ENCODE peak calls at places on chromosomes 4 and X, in seven cellular contexts. G, A, W, I, Y, Z and K are unnamed samples.
A peak's percentile ranks its signal among the peaks of the same experiment; 100 is the strongest.

GRCh38 chr4:173782660-173783059 is 252.6 kb upstream of the HAND2 start:
- DNase-seq in Z (no peak), Y (no peak), G (no peak), W (no peak), A (no peak), I (no peak), K (no peak)

GRCh38 chrX:86887341-86887740 is 630.3 kb upstream of the KLHL4 start:
- DNase-seq in W (no peak), Y (no peak), G (no peak), I (no peak), A (no peak), Z (no peak), K (no peak)

GRCh38 chr4:174317531-174317930 is 33.8 kb downstream of the CEP44 start:
- DNase-seq in I (no peak), A (no peak), G (no peak), Z (no peak), Y (no peak), W (no peak), K (no peak)

GRCh38 chr4:188949608-188950007 is 810.4 kb downstream of the TRIML1 start:
- DNase-seq in Z (no peak), G (no peak), W (no peak), I (no peak), Y (no peak), A (no peak), K (no peak)

GRCh38 chr4:154507170-154507569 is 15.6 kb upstream of the DCHS2 start:
- DNase-seq in Y (no peak), Z (no peak), W (no peak), I (no peak), G (no peak), A (no peak), K (no peak)

GRCh38 chr4:92012899-92013867 is 290.6 kb upstream of the GRID2 start:
- DNase-seq in Z (peak; percentile 80), W (no peak), G (no peak), Y (no peak), I (no peak), A (peak; percentile 27), K (peak; percentile 88)

GRCh38 chrX:40465735-40466551 is 114.8 kb upstream of the ATP6AP2 start:
- DNase-seq in W (no peak), I (no peak), Z (no peak), G (no peak), Y (no peak), A (no peak), K (no peak)

GRCh38 chrX:135185795-135186443 is 14.7 kb upstream of the CT55 start:
- DNase-seq in Y (no peak), I (peak; percentile 9), W (peak; percentile 34), G (no peak), A (peak; percentile 25), Z (no peak), K (no peak)

GRCh38 chr4:148563684-148564083 is 121.5 kb upstream of the NR3C2 start:
- DNase-seq in A (no peak), Z (no peak), W (no peak), I (no peak), Y (no peak), G (no peak), K (no peak)

GRCh38 chr4:177938226-177938625 is 496.0 kb upstream of the AGA start:
- DNase-seq in Z (no peak), I (no peak), W (no peak), G (no peak), Y (no peak), A (no peak), K (no peak)

GRCh38 chrX:13396887-13397286 is 77.0 kb upstream of the ATXN3L start:
- DNase-seq in I (no peak), A (no peak), Z (no peak), G (no peak), W (no peak), Y (no peak), K (no peak)

GRCh38 chr4:150501019-150501727 is 80.8 kb upstream of the MAB21L2 start:
- DNase-seq in Z (no peak), G (no peak), Y (no peak), A (no peak), I (no peak), W (peak; percentile 8), K (no peak)

GRCh38 chrX:151393514-151393913 is 3.5 kb upstream of the VMA21 start:
- DNase-seq in Z (no peak), W (no peak), A (no peak), G (no peak), Y (no peak), I (no peak), K (no peak)

GRCh38 chr4:81375745-81376144 is 96.0 kb downstream of the RASGEF1B start:
- DNase-seq in I (no peak), Y (no peak), A (no peak), Z (no peak), W (no peak), G (no peak), K (no peak)

GRCh38 chrX:30010471-30010870 is 204.9 kb upstream of the MAGEB2 start:
- DNase-seq in G (no peak), W (no peak), Y (no peak), A (no peak), Z (no peak), I (no peak), K (no peak)

GRCh38 chr4:110171981-110172380 is 26.4 kb downstream of the ELOVL6 start:
- DNase-seq in I (no peak), W (no peak), Z (no peak), A (no peak), Y (no peak), G (no peak), K (no peak)

GRCh38 chr4:86243750-86244149 is 116.1 kb downstream of the MAPK10 start:
- DNase-seq in I (no peak), W (no peak), G (no peak), Y (no peak), Z (no peak), A (no peak), K (no peak)

GRCh38 chr4:71141125-71141524 is 147.7 kb downstream of the DCK start:
- DNase-seq in I (no peak), Y (no peak), A (no peak), Z (no peak), W (no peak), G (no peak), K (no peak)

GRCh38 chr4:119025916-119026661 is 109.5 kb upstream of the MYOZ2 start:
- DNase-seq in G (no peak), W (peak; percentile 38), A (no peak), Z (peak; percentile 27), Y (no peak), I (peak; percentile 87), K (no peak)

GRCh38 chr4:156830356-156830755 is 141.2 kb downstream of the PDGFC start:
- DNase-seq in Z (no peak), I (no peak), W (no peak), G (no peak), A (no peak), Y (no peak), K (no peak)

GRCh38 chr4:155639674-155640529 is 26.7 kb upstream of the GUCY1A1 start:
- DNase-seq in W (no peak), Z (no peak), A (no peak), Y (no peak), I (no peak), G (no peak), K (no peak)

GRCh38 chr4:101347557-101348366 is 436 bp upstream of the PPP3CA start:
- DNase-seq in W (peak; percentile 77), A (peak; percentile 86), G (peak; percentile 99), I (peak; percentile 99), Z (peak; percentile 100), Y (peak; percentile 100), K (peak; percentile 100)
- TF ChIP-seq POLR2A in W (peak; percentile 45), A (no peak), G (peak; percentile 28), I (peak; percentile 84), Z (peak; percentile 98), Y (peak; percentile 72), K (no peak)

DNA sequence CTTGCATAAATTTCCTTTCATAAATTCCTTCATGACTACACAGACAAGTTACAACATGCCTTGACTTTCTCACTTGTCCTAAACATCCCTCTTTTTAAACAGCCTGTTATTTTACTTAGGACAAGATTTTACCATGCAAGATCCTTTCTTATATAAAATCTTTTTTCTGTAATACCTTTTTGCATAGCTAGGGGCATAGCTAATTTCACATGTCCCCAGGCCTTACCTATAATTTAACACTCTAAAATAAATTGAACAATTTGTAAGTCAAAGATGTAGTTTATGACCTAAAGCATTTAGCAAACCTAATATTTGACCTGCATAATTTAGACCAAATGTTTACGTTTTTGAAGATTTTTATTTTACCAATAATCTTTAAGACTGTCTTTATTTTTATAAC is 396.3 kb upstream of the FSTL5 start:
- DNase-seq in G (no peak), I (no peak), A (no peak), Y (no peak), Z (no peak), W (no peak), K (no peak)
- TF ChIP-seq CTCF in G (no peak), I (no peak), A (no peak), Y (no peak), Z (no peak), W (no peak), K (no peak)

GRCh38 chr4:83617371-83618021 is 81.6 kb downstream of the GPAT3 start:
- DNase-seq in Y (no peak), I (no peak), W (no peak), Z (no peak), G (no peak), A (no peak), K (no peak)

GRCh38 chr4:83618991-83619390 is 83.1 kb downstream of the GPAT3 start:
- DNase-seq in G (no peak), W (no peak), Z (peak; percentile 63), I (no peak), A (no peak), Y (no peak), K (peak; percentile 46)

GRCh38 chr4:83613994-83614393 is 78.1 kb downstream of the GPAT3 start:
- DNase-seq in Z (no peak), G (no peak), Y (no peak), A (no peak), W (no peak), I (no peak), K (no peak)

GRCh38 chr4:83616252-83616651 is 80.3 kb downstream of the GPAT3 start:
- DNase-seq in A (no peak), G (no peak), I (no peak), Y (no peak), W (no peak), Z (no peak), K (no peak)

DNA sequence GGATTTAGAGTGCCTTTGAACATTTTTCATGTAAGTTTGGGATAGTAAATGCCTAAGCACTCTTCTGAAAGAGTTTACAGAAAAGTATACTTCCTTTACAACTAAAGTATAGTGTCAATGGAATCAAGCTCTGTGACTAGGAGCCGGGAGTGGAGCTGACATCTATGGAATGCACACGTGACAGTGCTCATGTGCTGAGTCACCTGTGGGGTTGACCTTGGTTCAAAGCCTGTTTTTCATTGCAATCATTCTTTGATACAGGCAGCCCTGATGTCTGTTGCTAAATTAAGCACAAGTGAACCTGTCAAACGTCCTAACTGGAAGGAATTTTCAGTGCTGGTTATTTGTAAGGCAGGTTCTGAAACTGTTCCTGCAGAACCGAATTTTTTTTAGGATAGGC is 82.5 kb downstream of the GPAT3 start:
- DNase-seq in Z (peak; percentile 50), G (no peak), Y (no peak), A (no peak), W (peak; percentile 28), I (no peak), K (peak; percentile 65)
- TF ChIP-seq EP300 in Z (no peak), G (no peak), Y (no peak), A (no peak), W (no peak), I (no peak), K (no peak)

DNA sequence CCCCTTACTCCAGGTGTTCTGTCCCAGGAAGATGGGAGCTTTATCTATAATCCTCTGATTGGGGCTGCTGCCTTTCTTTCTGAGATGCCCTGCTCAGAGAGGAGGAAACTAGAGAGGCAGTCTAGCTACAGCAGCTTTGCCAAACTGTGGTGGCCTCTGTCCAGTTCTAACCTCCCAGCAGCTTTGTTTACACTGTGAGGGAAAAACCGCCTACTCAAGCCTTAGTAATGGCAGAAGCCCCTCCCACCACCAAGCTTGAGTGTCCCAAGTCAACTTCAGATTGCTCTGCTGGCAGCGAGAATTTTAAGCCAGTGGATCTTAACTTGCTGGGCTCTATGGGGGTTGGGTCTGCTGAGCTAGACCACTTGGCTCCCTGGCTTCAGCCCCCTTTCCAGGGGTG is 394.9 kb upstream of the PABPC5 start:
- DNase-seq in G (no peak), Z (no peak), I (no peak), Y (no peak), A (no peak), W (no peak), K (no peak)
- TF ChIP-seq POLR2A in G (no peak), Z (no peak), I (no peak), Y (no peak), A (no peak), W (no peak), K (no peak)